ENCODE peak calls at places on chromosome 1, in nine cellular contexts. N is Peyer's patch; F is aorta; Y is effector CD4-positive, alpha-beta T cell; V is GM20000; H is DMS79; B is T-helper 2 cell treated with Interferon-gamma antibody and Interleukin-4, amounts not matched to agents 5 μg/mL and 100 μg/mL, for 36 hours; R is NCI-H2029 treated with DMSO at 0.1 percent for 48 hours; C is Ammon's horn. G is an unnamed sample.

GRCh38 chr1:248858096-248858890 is 592 bp downstream of the ZNF692 start:
- DNase-seq in N (peak), F (peak), Y (no peak), V (peak), H (peak), B (peak), R (peak), C (peak), G (peak)

GRCh38 chr1:214107322-214108096 is 119.7 kb downstream of the PROX1 start:
- DNase-seq in N (no peak), F (no peak), Y (no peak), V (no peak), H (no peak), B (no peak), R (no peak), C (no peak), G (no peak)

GRCh38 chr1:59171788-59172187 is 125.1 kb upstream of the FGGY start:
- DNase-seq in N (no peak), F (no peak), Y (no peak), V (no peak), H (no peak), B (no peak), R (no peak), C (no peak), G (no peak)

GRCh38 chr1:6259491-6260362 is 1.2 kb downstream of the GPR153 start:
- DNase-seq in N (peak), F (peak), Y (peak), V (peak), H (peak), B (peak), R (no peak), C (peak), G (peak)

GRCh38 chr1:167344605-167345385 is 124.1 kb downstream of the POU2F1 start:
- DNase-seq in N (no peak), F (no peak), Y (no peak), V (no peak), H (no peak), B (no peak), R (no peak), C (no peak), G (no peak)

GRCh38 chr1:25715888-25716287 is 84.1 kb upstream of the SELENON start:
- DNase-seq in N (no peak), F (peak), Y (no peak), V (no peak), H (no peak), B (no peak), R (no peak), C (peak), G (no peak)

GRCh38 chr1:223363057-223363855 is 720 bp downstream of the SUSD4 start:
- DNase-seq in N (no peak), F (no peak), Y (peak), V (no peak), H (no peak), B (no peak), R (no peak), C (no peak), G (no peak)

GRCh38 chr1:107132780-107133179 is 8.1 kb upstream of the NTNG1 start:
- DNase-seq in N (no peak), F (no peak), Y (no peak), V (peak), H (no peak), B (no peak), R (no peak), C (no peak), G (no peak)

GRCh38 chr1:18090636-18091035 is 17.0 kb upstream of the IGSF21 start:
- DNase-seq in N (no peak), F (no peak), Y (no peak), V (no peak), H (no peak), B (no peak), R (no peak), C (no peak), G (no peak)

GRCh38 chr1:233033366-233033765 is 83.0 kb downstream of the NTPCR start:
- DNase-seq in N (no peak), F (no peak), Y (no peak), V (no peak), H (no peak), B (no peak), R (no peak), C (no peak), G (no peak)

GRCh38 chr1:48229309-48229708 is 6.8 kb downstream of the SLC5A9 start:
- DNase-seq in N (no peak), F (no peak), Y (no peak), V (no peak), H (no peak), B (no peak), R (no peak), C (no peak), G (no peak)

GRCh38 chr1:11156958-11157357 is 32.2 kb upstream of the ANGPTL7 start:
- DNase-seq in N (no peak), F (no peak), Y (no peak), V (no peak), H (no peak), B (no peak), R (no peak), C (no peak), G (no peak)

GRCh38 chr1:97163591-97164275 is 442.1 kb downstream of the PTBP2 start:
- DNase-seq in N (no peak), F (no peak), Y (no peak), V (no peak), H (no peak), B (no peak), R (no peak), C (no peak), G (no peak)

GRCh38 chr1:42319871-42320484 is 15.1 kb downstream of the FOXJ3 start:
- DNase-seq in N (peak), F (no peak), Y (peak), V (no peak), H (no peak), B (no peak), R (peak), C (no peak), G (no peak)

G was measured in uterus.